ENCODE peak calls at places on chromosome 5, in seven cellular contexts. N is skeletal muscle cell, G is fibroblast of the aortic adventitia, R is fibroblast of pulmonary artery, J is astrocyte of the cerebellum, B is AG04450, L is brain microvascular endothelial cell. D is an unnamed sample.

GRCh38 chr5:132253008-132253441 is 4.5 kb upstream of the PDLIM4 start:
- DNase-seq in N (no peak), G (no peak), R (no peak), J (no peak), B (no peak), L (no peak), D (no peak)

GRCh38 chr5:1793966-1794895 is 5.4 kb downstream of the MRPL36 start:
- DNase-seq in N (peak; percentile 71), G (peak; percentile 68), R (peak; percentile 78), J (peak; percentile 66), B (peak; percentile 76), L (peak; percentile 98), D (no peak)

GRCh38 chr5:78811121-78811832 is 162.7 kb upstream of the LHFPL2 start:
- DNase-seq in N (no peak), G (peak; percentile 28), R (no peak), J (no peak), B (no peak), L (no peak), D (no peak)

GRCh38 chr5:136731241-136731885 is 366.0 kb upstream of the TRPC7 start:
- DNase-seq in N (no peak), G (peak; percentile 48), R (no peak), J (peak; percentile 50), B (no peak), L (no peak), D (no peak)

GRCh38 chr5:84578226-84578625 is 193.5 kb upstream of the EDIL3 start:
- DNase-seq in N (no peak), G (no peak), R (no peak), J (no peak), B (no peak), L (no peak), D (no peak)

GRCh38 chr5:155082401-155082800 is 68.8 kb downstream of the KIF4B start:
- DNase-seq in N (peak; percentile 44), G (peak; percentile 48), R (peak; percentile 75), J (no peak), B (peak; percentile 30), L (peak; percentile 42), D (peak; percentile 57)

GRCh38 chr5:15243301-15244020 is 256.5 kb upstream of the FBXL7 start:
- DNase-seq in N (no peak), G (no peak), R (no peak), J (no peak), B (no peak), L (no peak), D (no peak)

GRCh38 chr5:3599283-3600105 is 3.9 kb downstream of the IRX1 start:
- DNase-seq in N (no peak), G (no peak), R (no peak), J (no peak), B (no peak), L (no peak), D (no peak)

GRCh38 chr5:172007153-172007794 is 836 bp upstream of the FBXW11 start:
- DNase-seq in N (no peak), G (peak; percentile 32), R (peak; percentile 31), J (no peak), B (no peak), L (peak; percentile 11), D (no peak)

GRCh38 chr5:140973550-140973949 is 7.3 kb downstream of the PCDHAC2 start:
- DNase-seq in N (no peak), G (no peak), R (no peak), J (no peak), B (no peak), L (no peak), D (no peak)

DNA sequence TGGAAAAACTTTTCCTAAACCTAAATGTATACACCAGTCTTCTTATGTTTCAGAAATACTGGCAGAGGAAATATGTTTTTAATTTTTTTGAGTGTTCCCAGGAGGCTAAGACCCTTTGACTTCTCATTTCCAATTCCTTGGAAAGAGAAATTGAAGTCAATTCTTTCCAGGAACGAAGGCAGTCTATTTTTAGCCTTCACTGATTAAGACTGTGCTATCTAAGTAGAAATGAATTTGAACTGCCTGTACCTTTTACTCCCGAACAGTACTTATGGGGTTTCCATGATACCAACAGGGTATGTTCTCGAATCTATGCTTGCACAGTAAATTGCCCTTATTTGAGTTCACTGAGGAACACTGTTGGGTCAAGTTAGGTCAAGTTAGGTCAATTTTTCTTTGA is 340.3 kb upstream of the CD180 start:
- DNase-seq in N (no peak), G (peak; percentile 30), R (peak; percentile 8), J (no peak), B (no peak), L (no peak), D (no peak)
- H3K4me3 ChIP-seq in N (no peak overlapping the region), G (no peak overlapping the region), R (no peak overlapping the region), J (no peak overlapping the region), B (no peak overlapping the region), L (no peak overlapping the region), D (no peak overlapping the region)

GRCh38 chr5:153752890-153753289 is 262.4 kb downstream of the GRIA1 start:
- DNase-seq in N (no peak), G (no peak), R (peak; percentile 12), J (peak; percentile 6), B (no peak), L (no peak), D (no peak)
- H3K4me3 ChIP-seq in N (no peak overlapping the region), G (no peak overlapping the region), R (no peak overlapping the region), J (no peak overlapping the region), B (no peak overlapping the region), L (no peak overlapping the region), D (no peak overlapping the region)

GRCh38 chr5:178113141-178113787 is at the start of gene N4BP3:
- DNase-seq in N (no peak), G (peak; percentile 18), R (peak; percentile 36), J (no peak), B (no peak), L (no peak), D (no peak)
- H3K4me3 ChIP-seq in N (peak within 1 kb of the TSS; percentile 46), G (peak within 1 kb of the TSS; percentile 50), R (peak within 1 kb of the TSS; percentile 24), J (peak within 1 kb of the TSS; percentile 34), B (peak within 1 kb of the TSS; percentile 43), L (peak within 1 kb of the TSS; percentile 24), D (peak within 1 kb of the TSS; percentile 70)

GRCh38 chr5:35859101-35859661 is 2.5 kb downstream of the IL7R start:
- DNase-seq in N (no peak), G (peak; percentile 24), R (peak; percentile 19), J (no peak), B (no peak), L (no peak), D (no peak)
- H3K4me3 ChIP-seq in N (no peak overlapping the region), G (no peak overlapping the region), R (no peak overlapping the region), J (no peak overlapping the region), B (peak overlapping the region; percentile 26), L (no peak overlapping the region), D (no peak overlapping the region)

GRCh38 chr5:173920866-173921265 is 32.7 kb downstream of the CPEB4 start:
- DNase-seq in N (no peak), G (no peak), R (no peak), J (no peak), B (no peak), L (no peak), D (no peak)

GRCh38 chr5:173919443-173919842 is 31.3 kb downstream of the CPEB4 start:
- DNase-seq in N (no peak), G (peak; percentile 19), R (peak; percentile 35), J (no peak), B (no peak), L (peak; percentile 12), D (no peak)

GRCh38 chr5:173917788-173918786 is 29.9 kb downstream of the CPEB4 start:
- DNase-seq in N (peak; percentile 67), G (peak; percentile 93), R (peak; percentile 88), J (peak; percentile 71), B (peak; percentile 74), L (peak; percentile 76), D (peak; percentile 62)

GRCh38 chr5:173922527-173922926 is 34.4 kb downstream of the CPEB4 start:
- DNase-seq in N (no peak), G (no peak), R (no peak), J (no peak), B (no peak), L (no peak), D (no peak)

GRCh38 chr5:173920024-173920753 is 32.0 kb downstream of the CPEB4 start:
- DNase-seq in N (no peak), G (peak; percentile 22), R (peak; percentile 31), J (no peak), B (no peak), L (no peak), D (no peak)
- H3K4me3 ChIP-seq in N (no peak overlapping the region), G (no peak overlapping the region), R (no peak overlapping the region), J (no peak overlapping the region), B (no peak overlapping the region), L (no peak overlapping the region), D (no peak overlapping the region)

GRCh38 chr5:161414896-161415295 is 131.6 kb downstream of the GABRB2 start:
- DNase-seq in N (no peak), G (no peak), R (no peak), J (no peak), B (no peak), L (no peak), D (no peak)
- H3K4me3 ChIP-seq in N (no peak overlapping the region), G (no peak overlapping the region), R (no peak overlapping the region), J (no peak overlapping the region), B (no peak overlapping the region), L (no peak overlapping the region), D (no peak overlapping the region)